ENCODE peak calls at places on chromosomes 2 and 18, in five cellular contexts. M is activated CD4-positive, alpha-beta T cell treated with anti-CD3 and anti-CD28 coated beads, Interleukin-2, amount 50 U/mL, for 4 hours; E is activated T-helper 9 cell treated with anti-CD3 and anti-CD28 coated beads, Interleukin-2, amount 50 U/mL, for 16 hours; L is C1 segment of cervical spinal cord; Q is activated T-cell treated with anti-CD3 and anti-CD28 coated beads, Interleukin-2, amount 50 U/mL, for 48 hours. Z is an unnamed sample.

GRCh38 chr2:190280565-190281330 is 38.9 kb downstream of the HIBCH start:
- DNase-seq in M (no peak), E (no peak), L (no peak), Q (no peak), Z (no peak)

GRCh38 chr2:161152302-161152701 is 7.9 kb upstream of the TANK start:
- DNase-seq in M (no peak), E (no peak), L (no peak), Q (no peak), Z (no peak)

GRCh38 chr2:231212329-231212845 is 14.0 kb downstream of the ARMC9 start:
- DNase-seq in M (no peak), E (no peak), L (no peak), Q (no peak), Z (no peak)

GRCh38 chr2:54454922-54455583 is 1.1 kb upstream of the SPTBN1 start:
- DNase-seq in M (no peak), E (no peak), L (peak), Q (peak), Z (peak)

GRCh38 chr2:54969940-54970338 is 80.3 kb downstream of the RTN4 start:
- DNase-seq in M (no peak), E (no peak), L (no peak), Q (no peak), Z (no peak)

GRCh38 chr2:224982910-224983688 is 59.2 kb downstream of the DOCK10 start:
- DNase-seq in M (no peak), E (no peak), L (peak), Q (no peak), Z (peak)

GRCh38 chr2:230599854-230600253 is 112.8 kb upstream of the CAB39 start:
- DNase-seq in M (no peak), E (no peak), L (no peak), Q (no peak), Z (no peak)

GRCh38 chr18:51193621-51194287 is 3.7 kb downstream of the MEX3C start:
- DNase-seq in M (no peak), E (no peak), L (no peak), Q (no peak), Z (no peak)

GRCh38 chr18:30192216-30192615 is 850.3 kb downstream of the DSC3 start:
- DNase-seq in M (no peak), E (no peak), L (no peak), Q (no peak), Z (no peak)

GRCh38 chr2:65380243-65380642 is 52.2 kb downstream of the SPRED2 start:
- DNase-seq in M (no peak), E (no peak), L (no peak), Q (no peak), Z (no peak)

GRCh38 chr2:158315000-158315399 is 141.6 kb downstream of the CCDC148 start:
- DNase-seq in M (no peak), E (no peak), L (no peak), Q (no peak), Z (no peak)

GRCh38 chr2:40103590-40103989 is 324.5 kb upstream of the THUMPD2 start:
- DNase-seq in M (no peak), E (no peak), L (no peak), Q (no peak), Z (no peak)

Z was measured in left ventricle myocardium superior.